ENCODE peak calls at places on chromosomes 6 and 20, in five cellular contexts. One of them, this sample, is unnamed.

GRCh38 chr6:169035381-169036280 is 218.0 kb downstream of the THBS2 start:
- DNase-seq in transverse colon: no peak
- DNase-seq in H7: no peak
- DNase-seq in adipocyte: peak; percentile 91
- DNase-seq in hepatocyte: peak; percentile 35
- DNase-seq in this sample: no peak

GRCh38 chr6:159151266-159151855 is 17.8 kb upstream of the FNDC1 start:
- DNase-seq in transverse colon: peak; percentile 48
- DNase-seq in H7: no peak
- DNase-seq in adipocyte: peak; percentile 85
- DNase-seq in hepatocyte: peak; percentile 70
- DNase-seq in this sample: peak; percentile 54

GRCh38 chr6:123808556-123808955 is 4.9 kb downstream of the NKAIN2 start:
- DNase-seq in transverse colon: no peak
- DNase-seq in H7: no peak
- DNase-seq in adipocyte: no peak
- DNase-seq in hepatocyte: no peak
- DNase-seq in this sample: peak; percentile 47

GRCh38 chr20:62215991-62216635 is 4.0 kb downstream of the HRH3 start:
- DNase-seq in transverse colon: no peak
- DNase-seq in H7: no peak
- DNase-seq in adipocyte: no peak
- DNase-seq in hepatocyte: no peak
- DNase-seq in this sample: no peak

GRCh38 chr20:24981750-24982149 is 10.8 kb downstream of the APMAP start:
- DNase-seq in transverse colon: peak; percentile 39
- DNase-seq in H7: no peak
- DNase-seq in adipocyte: no peak
- DNase-seq in hepatocyte: no peak
- DNase-seq in this sample: no peak

GRCh38 chr6:68039641-68040311 is 595.3 kb upstream of the ADGRB3 start:
- DNase-seq in transverse colon: no peak
- DNase-seq in H7: no peak
- DNase-seq in adipocyte: no peak
- DNase-seq in hepatocyte: no peak
- DNase-seq in this sample: no peak

GRCh38 chr6:15430947-15431405 is 185.1 kb downstream of the JARID2 start:
- DNase-seq in transverse colon: no peak
- DNase-seq in H7: no peak
- DNase-seq in adipocyte: peak; percentile 77
- DNase-seq in hepatocyte: no peak
- DNase-seq in this sample: no peak

GRCh38 chr6:63643862-63644261 is 8.3 kb downstream of the PHF3 start:
- DNase-seq in transverse colon: no peak
- DNase-seq in H7: no peak
- DNase-seq in adipocyte: no peak
- DNase-seq in hepatocyte: peak; percentile 9
- DNase-seq in this sample: no peak

GRCh38 chr6:170485159-170485558 is 67.9 kb downstream of the PSMB1 start:
- DNase-seq in transverse colon: no peak
- DNase-seq in H7: no peak
- DNase-seq in adipocyte: peak; percentile 12
- DNase-seq in hepatocyte: no peak
- DNase-seq in this sample: no peak

GRCh38 chr6:140988780-140989179 is 1143.9 kb upstream of the GJE1 start:
- DNase-seq in transverse colon: no peak
- DNase-seq in H7: no peak
- DNase-seq in adipocyte: peak; percentile 74
- DNase-seq in hepatocyte: no peak
- DNase-seq in this sample: no peak

GRCh38 chr20:36483919-36484808 is 57.2 kb upstream of the MYL9 start:
- DNase-seq in transverse colon: no peak
- DNase-seq in H7: no peak
- DNase-seq in adipocyte: peak; percentile 62
- DNase-seq in hepatocyte: no peak
- DNase-seq in this sample: peak; percentile 44

GRCh38 chr6:4114123-4114522 is 21.3 kb downstream of the ECI2 start:
- DNase-seq in transverse colon: no peak
- DNase-seq in H7: no peak
- DNase-seq in adipocyte: peak; percentile 19
- DNase-seq in hepatocyte: no peak
- DNase-seq in this sample: no peak

GRCh38 chr6:21883929-21884328 is 290.4 kb downstream of the SOX4 start:
- DNase-seq in transverse colon: no peak
- DNase-seq in H7: no peak
- DNase-seq in adipocyte: no peak
- DNase-seq in hepatocyte: no peak
- DNase-seq in this sample: no peak

GRCh38 chr6:37783025-37783825 is 36.3 kb upstream of the ZFAND3 start:
- DNase-seq in transverse colon: no peak
- DNase-seq in H7: peak; percentile 86
- DNase-seq in adipocyte: peak; percentile 34
- DNase-seq in hepatocyte: peak; percentile 35
- DNase-seq in this sample: no peak

GRCh38 chr20:44540834-44541233 is 19.0 kb upstream of the SERINC3 start:
- DNase-seq in transverse colon: no peak
- DNase-seq in H7: no peak
- DNase-seq in adipocyte: peak; percentile 39
- DNase-seq in hepatocyte: no peak
- DNase-seq in this sample: peak; percentile 78

GRCh38 chr6:22888147-22888831 is 318.9 kb downstream of the HDGFL1 start:
- DNase-seq in transverse colon: no peak
- DNase-seq in H7: no peak
- DNase-seq in adipocyte: no peak
- DNase-seq in hepatocyte: peak; percentile 33
- DNase-seq in this sample: peak; percentile 92

DNA sequence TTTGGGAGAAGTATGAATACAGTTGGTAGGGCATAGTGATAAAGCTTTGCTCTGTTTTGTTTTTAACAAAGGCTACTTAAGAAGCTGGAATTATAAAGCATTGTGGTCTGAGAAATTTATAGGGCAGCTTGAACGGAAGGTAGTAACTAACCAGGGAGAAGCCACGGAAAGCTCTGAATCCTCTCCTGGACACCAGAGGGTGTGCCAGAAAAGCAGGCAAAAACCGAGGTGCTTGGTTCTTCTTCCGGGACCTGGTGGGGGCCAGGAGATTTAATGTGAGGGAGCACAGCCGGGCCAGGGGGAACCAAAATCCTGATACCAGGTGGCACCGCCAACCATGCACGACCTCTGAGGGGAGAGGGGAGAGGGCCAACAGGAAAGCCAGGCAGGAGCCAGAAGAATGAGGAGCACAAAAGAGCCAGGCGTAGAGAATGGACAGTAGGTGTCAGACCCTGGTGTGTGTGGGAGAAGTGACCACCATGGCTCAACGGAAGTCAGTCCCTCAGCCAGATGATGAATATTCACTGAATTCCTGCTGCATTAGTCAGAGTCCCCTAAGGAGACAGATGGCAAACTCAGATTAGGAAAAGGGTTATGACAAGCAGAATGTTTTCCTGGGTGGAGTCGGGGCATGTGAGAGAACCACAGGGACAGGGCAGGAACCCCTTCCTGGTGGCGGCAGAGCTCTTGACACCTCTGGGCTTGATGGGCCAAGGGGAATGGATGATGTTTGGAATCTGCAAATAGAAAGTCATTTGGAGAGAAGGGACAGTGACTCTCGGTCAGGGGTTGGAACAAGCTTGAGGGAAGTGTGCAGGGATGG is 262.3 kb downstream of the ZNF217 start:
- DNase-seq in transverse colon: no peak
- DNase-seq in H7: peak; percentile 32
- DNase-seq in adipocyte: peak; percentile 16
- DNase-seq in hepatocyte: peak; percentile 23
- DNase-seq in this sample: no peak
- H3K4me3 ChIP-seq in transverse colon: no peak overlapping the region
- H3K4me3 ChIP-seq in H7: no peak overlapping the region
- H3K4me3 ChIP-seq in adipocyte: peak overlapping the region; percentile 59
- H3K4me3 ChIP-seq in hepatocyte: no peak overlapping the region
- H3K4me3 ChIP-seq in this sample: no peak overlapping the region

GRCh38 chr20:57666106-57666833 is 43.5 kb downstream of the PMEPA1 start:
- DNase-seq in transverse colon: no peak
- DNase-seq in H7: no peak
- DNase-seq in adipocyte: no peak
- DNase-seq in hepatocyte: no peak
- DNase-seq in this sample: no peak
- H3K4me3 ChIP-seq in transverse colon: no peak overlapping the region
- H3K4me3 ChIP-seq in H7: no peak overlapping the region
- H3K4me3 ChIP-seq in adipocyte: no peak overlapping the region
- H3K4me3 ChIP-seq in hepatocyte: no peak overlapping the region
- H3K4me3 ChIP-seq in this sample: no peak overlapping the region

DNA sequence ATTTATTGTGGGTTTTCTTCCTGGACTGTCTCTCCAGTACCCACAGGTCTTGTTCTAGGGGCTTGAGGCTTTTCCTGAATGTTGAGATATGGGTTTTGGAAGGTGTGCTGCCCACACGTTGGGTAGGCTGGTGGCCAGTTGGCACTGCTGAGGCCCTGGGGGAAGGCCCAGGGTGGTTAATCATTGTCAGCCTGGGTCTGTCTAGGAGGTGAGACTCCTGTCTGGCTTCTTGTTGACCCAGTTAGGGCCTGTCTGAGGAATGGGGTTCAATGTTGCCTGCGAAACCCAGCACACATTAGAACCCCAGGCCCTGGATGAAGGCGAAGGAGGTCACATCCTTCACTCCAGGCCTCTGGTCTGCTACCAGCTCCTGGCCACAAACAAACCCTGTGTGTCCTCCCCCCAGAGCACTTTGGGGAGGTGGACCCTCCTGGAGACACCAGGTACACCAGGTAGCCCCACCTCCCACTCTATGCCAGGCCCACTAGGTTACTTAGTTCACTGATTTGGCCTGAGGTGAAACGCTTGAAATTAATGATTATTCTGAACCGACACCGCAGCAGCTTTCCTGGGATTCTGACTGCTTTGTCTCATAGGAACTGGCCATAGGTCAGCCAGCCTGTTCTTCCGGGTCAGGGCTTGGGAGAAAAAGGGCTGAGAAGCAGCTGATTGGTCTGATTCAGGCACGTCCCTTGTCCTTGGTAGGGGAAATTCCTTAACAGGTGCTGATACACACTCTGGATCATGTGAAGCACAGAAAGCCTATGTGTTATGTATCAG is 15.2 kb downstream of the DNMT3B start:
- DNase-seq in transverse colon: no peak
- DNase-seq in H7: peak; percentile 30
- DNase-seq in adipocyte: no peak
- DNase-seq in hepatocyte: no peak
- DNase-seq in this sample: no peak
- H3K4me3 ChIP-seq in transverse colon: no peak overlapping the region
- H3K4me3 ChIP-seq in H7: no peak overlapping the region
- H3K4me3 ChIP-seq in adipocyte: no peak overlapping the region
- H3K4me3 ChIP-seq in hepatocyte: no peak overlapping the region
- H3K4me3 ChIP-seq in this sample: no peak overlapping the region

DNA sequence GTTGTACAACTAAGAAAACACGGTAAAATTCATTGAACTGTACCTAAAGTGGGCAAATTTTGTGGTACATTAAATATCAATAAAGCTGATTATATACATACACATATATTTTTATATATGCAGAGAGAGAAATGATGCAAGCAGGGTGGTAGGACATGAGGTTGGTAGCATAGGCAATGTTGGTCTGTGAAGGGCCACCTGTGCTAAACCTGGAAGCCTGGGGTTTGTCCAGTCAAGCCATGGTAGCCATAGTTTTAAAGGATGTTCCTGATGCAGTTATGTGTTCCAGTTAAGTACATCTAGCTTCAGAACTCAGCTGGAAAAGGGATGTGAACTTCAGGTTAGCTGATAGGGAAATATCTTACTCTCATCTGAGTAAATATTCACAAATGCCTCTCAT is 60.1 kb downstream of the TRIM38 start:
- DNase-seq in transverse colon: no peak
- DNase-seq in H7: no peak
- DNase-seq in adipocyte: no peak
- DNase-seq in hepatocyte: no peak
- DNase-seq in this sample: no peak
- H3K4me3 ChIP-seq in transverse colon: no peak overlapping the region
- H3K4me3 ChIP-seq in H7: no peak overlapping the region
- H3K4me3 ChIP-seq in adipocyte: no peak overlapping the region
- H3K4me3 ChIP-seq in hepatocyte: no peak overlapping the region
- H3K4me3 ChIP-seq in this sample: no peak overlapping the region